ENCODE peak calls at places on chromosomes 4 and X, in six cellular contexts. One of them, this sample, is unnamed. For H3K4me1 and H3K9me3, the result is how much of the 10 kb centered on the place peaks cover.

GRCh38 chr4:162706677-162707076 is 460.0 kb downstream of the NAF1 start:
- DNase-seq in adipocyte: no peak
- DNase-seq in breast epithelium: no peak
- DNase-seq in IMR-90: no peak
- DNase-seq in CD8-positive, alpha-beta T cell: no peak
- DNase-seq in fibroblast of lung: no peak
- DNase-seq in this sample: no peak

GRCh38 chr4:169124661-169125060 is 114.6 kb upstream of the CBR4 start:
- DNase-seq in fibroblast of lung: no peak
- DNase-seq in adipocyte: peak
- DNase-seq in breast epithelium: no peak
- DNase-seq in CD8-positive, alpha-beta T cell: no peak
- DNase-seq in IMR-90: peak
- DNase-seq in this sample: no peak

GRCh38 chr4:39042365-39042764 is 10.2 kb upstream of the TMEM156 start:
- DNase-seq in breast epithelium: no peak
- DNase-seq in IMR-90: peak
- DNase-seq in adipocyte: no peak
- DNase-seq in CD8-positive, alpha-beta T cell: no peak
- DNase-seq in fibroblast of lung: no peak
- DNase-seq in this sample: no peak

GRCh38 chr4:108130955-108131354 is 37.8 kb downstream of the LEF1 start:
- DNase-seq in adipocyte: no peak
- DNase-seq in CD8-positive, alpha-beta T cell: no peak
- DNase-seq in IMR-90: no peak
- DNase-seq in fibroblast of lung: no peak
- DNase-seq in breast epithelium: no peak
- DNase-seq in this sample: no peak

GRCh38 chrX:77597511-77597910 is 150.3 kb downstream of the FGF16 start:
- DNase-seq in fibroblast of lung: peak
- DNase-seq in IMR-90: no peak
- DNase-seq in adipocyte: no peak
- DNase-seq in CD8-positive, alpha-beta T cell: no peak
- DNase-seq in breast epithelium: no peak
- DNase-seq in this sample: no peak

GRCh38 chrX:154660506-154660905 is 7.1 kb upstream of the CTAG2 start:
- DNase-seq in adipocyte: no peak
- DNase-seq in IMR-90: no peak
- DNase-seq in CD8-positive, alpha-beta T cell: no peak
- DNase-seq in breast epithelium: no peak
- DNase-seq in fibroblast of lung: no peak
- DNase-seq in this sample: no peak

GRCh38 chrX:10759400-10759799 is 139.0 kb upstream of the MID1 start:
- DNase-seq in CD8-positive, alpha-beta T cell: no peak
- DNase-seq in IMR-90: no peak
- DNase-seq in fibroblast of lung: no peak
- DNase-seq in adipocyte: no peak
- DNase-seq in breast epithelium: no peak
- DNase-seq in this sample: no peak

GRCh38 chr4:24219171-24219570 is 329.3 kb upstream of the PPARGC1A start:
- DNase-seq in adipocyte: no peak
- DNase-seq in breast epithelium: no peak
- DNase-seq in CD8-positive, alpha-beta T cell: no peak
- DNase-seq in IMR-90: peak
- DNase-seq in fibroblast of lung: peak
- DNase-seq in this sample: no peak

GRCh38 chr4:985123-985830 is 1.6 kb upstream of the IDUA start:
- DNase-seq in fibroblast of lung: peak
- DNase-seq in IMR-90: no peak
- DNase-seq in CD8-positive, alpha-beta T cell: peak
- DNase-seq in adipocyte: no peak
- DNase-seq in breast epithelium: peak
- DNase-seq in this sample: peak

GRCh38 chrX:88940904-88941303 is 193.9 kb downstream of the CPXCR1 start:
- DNase-seq in adipocyte: no peak
- DNase-seq in breast epithelium: no peak
- DNase-seq in IMR-90: no peak
- DNase-seq in CD8-positive, alpha-beta T cell: no peak
- DNase-seq in fibroblast of lung: no peak
- DNase-seq in this sample: no peak

GRCh38 chrX:71454222-71454621 is 78.7 kb upstream of the OGT start:
- DNase-seq in IMR-90: peak
- DNase-seq in fibroblast of lung: peak
- DNase-seq in adipocyte: peak
- DNase-seq in CD8-positive, alpha-beta T cell: no peak
- DNase-seq in breast epithelium: no peak
- DNase-seq in this sample: no peak

GRCh38 chr4:1981251-1982055 is 27.3 kb downstream of the NELFA start:
- DNase-seq in fibroblast of lung: no peak
- DNase-seq in adipocyte: peak
- DNase-seq in breast epithelium: no peak
- DNase-seq in CD8-positive, alpha-beta T cell: no peak
- DNase-seq in IMR-90: peak
- DNase-seq in this sample: no peak

GRCh38 chr4:137502730-137503129 is 29.6 kb downstream of the PCDH18 start:
- DNase-seq in CD8-positive, alpha-beta T cell: no peak
- DNase-seq in adipocyte: no peak
- DNase-seq in breast epithelium: no peak
- DNase-seq in IMR-90: no peak
- DNase-seq in fibroblast of lung: no peak
- DNase-seq in this sample: no peak

GRCh38 chrX:133218329-133218728 is at the start of gene TFDP3:
- DNase-seq in CD8-positive, alpha-beta T cell: no peak
- DNase-seq in adipocyte: no peak
- DNase-seq in fibroblast of lung: no peak
- DNase-seq in breast epithelium: no peak
- DNase-seq in IMR-90: no peak
- DNase-seq in this sample: no peak
- H3K4me3 ChIP-seq in CD8-positive, alpha-beta T cell: no peak
- H3K4me3 ChIP-seq in adipocyte: no peak
- H3K4me3 ChIP-seq in fibroblast of lung: no peak
- H3K4me3 ChIP-seq in breast epithelium: no peak
- H3K4me3 ChIP-seq in IMR-90: no peak
- H3K4me3 ChIP-seq in this sample: no peak

GRCh38 chr4:6270691-6271121 is 1.1 kb downstream of the WFS1 start:
- DNase-seq in fibroblast of lung: peak
- DNase-seq in CD8-positive, alpha-beta T cell: no peak
- DNase-seq in adipocyte: peak
- DNase-seq in breast epithelium: no peak
- DNase-seq in IMR-90: peak
- DNase-seq in this sample: peak
- H3K4me1 ChIP-seq in fibroblast of lung: under half
- H3K4me1 ChIP-seq in CD8-positive, alpha-beta T cell: under half
- H3K4me1 ChIP-seq in adipocyte: half or more
- H3K4me1 ChIP-seq in breast epithelium: under half
- H3K4me1 ChIP-seq in IMR-90: under half
- H3K4me1 ChIP-seq in this sample: half or more

GRCh38 chr4:81807927-81808672 is 336.4 kb upstream of the RASGEF1B start:
- DNase-seq in CD8-positive, alpha-beta T cell: no peak
- DNase-seq in fibroblast of lung: no peak
- DNase-seq in adipocyte: no peak
- DNase-seq in IMR-90: no peak
- DNase-seq in breast epithelium: no peak
- DNase-seq in this sample: no peak
- H3K9me3 ChIP-seq in CD8-positive, alpha-beta T cell: under half
- H3K9me3 ChIP-seq in fibroblast of lung: under half
- H3K9me3 ChIP-seq in adipocyte: under half
- H3K9me3 ChIP-seq in IMR-90: under half
- H3K9me3 ChIP-seq in breast epithelium: under half
- H3K9me3 ChIP-seq in this sample: under half

GRCh38 chr4:74440356-74440755 is 4.6 kb upstream of the AREG start:
- DNase-seq in breast epithelium: no peak
- DNase-seq in IMR-90: no peak
- DNase-seq in adipocyte: no peak
- DNase-seq in CD8-positive, alpha-beta T cell: no peak
- DNase-seq in fibroblast of lung: no peak
- DNase-seq in this sample: no peak
- H3K4me3 ChIP-seq in breast epithelium: no peak
- H3K4me3 ChIP-seq in IMR-90: no peak
- H3K4me3 ChIP-seq in adipocyte: no peak
- H3K4me3 ChIP-seq in CD8-positive, alpha-beta T cell: no peak
- H3K4me3 ChIP-seq in fibroblast of lung: no peak
- H3K4me3 ChIP-seq in this sample: no peak

GRCh38 chr4:30866907-30867306 is 146.7 kb downstream of the PCDH7 start:
- DNase-seq in breast epithelium: no peak
- DNase-seq in IMR-90: no peak
- DNase-seq in fibroblast of lung: peak
- DNase-seq in adipocyte: no peak
- DNase-seq in CD8-positive, alpha-beta T cell: no peak
- DNase-seq in this sample: no peak

GRCh38 chr4:30865676-30866075 is 145.5 kb downstream of the PCDH7 start:
- DNase-seq in adipocyte: peak
- DNase-seq in CD8-positive, alpha-beta T cell: no peak
- DNase-seq in fibroblast of lung: peak
- DNase-seq in breast epithelium: no peak
- DNase-seq in IMR-90: peak
- DNase-seq in this sample: no peak

GRCh38 chr4:30867427-30867826 is 147.3 kb downstream of the PCDH7 start:
- DNase-seq in breast epithelium: no peak
- DNase-seq in CD8-positive, alpha-beta T cell: no peak
- DNase-seq in IMR-90: no peak
- DNase-seq in fibroblast of lung: peak
- DNase-seq in adipocyte: no peak
- DNase-seq in this sample: no peak

GRCh38 chr4:30868257-30868656 is 148.1 kb downstream of the PCDH7 start:
- DNase-seq in IMR-90: peak
- DNase-seq in fibroblast of lung: no peak
- DNase-seq in breast epithelium: no peak
- DNase-seq in CD8-positive, alpha-beta T cell: no peak
- DNase-seq in adipocyte: no peak
- DNase-seq in this sample: no peak

GRCh38 chr4:30866444-30866843 is 146.3 kb downstream of the PCDH7 start:
- DNase-seq in adipocyte: peak
- DNase-seq in IMR-90: peak
- DNase-seq in CD8-positive, alpha-beta T cell: no peak
- DNase-seq in fibroblast of lung: peak
- DNase-seq in breast epithelium: no peak
- DNase-seq in this sample: no peak
- H3K4me1 ChIP-seq in adipocyte: under half
- H3K4me1 ChIP-seq in IMR-90: under half
- H3K4me1 ChIP-seq in CD8-positive, alpha-beta T cell: under half
- H3K4me1 ChIP-seq in fibroblast of lung: under half
- H3K4me1 ChIP-seq in breast epithelium: under half
- H3K4me1 ChIP-seq in this sample: under half

This sample was measured in lower lobe of right lung.